ENCODE peak calls at places on chromosome 18, in six cellular contexts. N is BJ, A is OCI-LY7, O is psoas muscle, L is GM23338, M is transverse colon. P is an unnamed sample.

GRCh38 chr18:73980289-73980979 is 167.2 kb downstream of the FBXO15 start:
- DNase-seq in N (no peak), A (no peak), O (no peak), L (peak), M (no peak), P (no peak)

GRCh38 chr18:58402247-58402646 is 226.6 kb downstream of the ALPK2 start:
- DNase-seq in N (no peak), A (no peak), O (no peak), L (no peak), M (no peak), P (no peak)

GRCh38 chr18:78622251-78622953 is 357.2 kb upstream of the SALL3 start:
- DNase-seq in N (no peak), A (no peak), O (no peak), L (no peak), M (no peak), P (no peak)

GRCh38 chr18:57710226-57710625 is 88.6 kb upstream of the NARS1 start:
- DNase-seq in N (no peak), A (no peak), O (no peak), L (no peak), M (no peak), P (no peak)

GRCh38 chr18:8358066-8358795 is 251.0 kb upstream of the RAB12 start:
- DNase-seq in N (no peak), A (no peak), O (no peak), L (no peak), M (no peak), P (no peak)

GRCh38 chr18:63244585-63244984 is 75.0 kb downstream of the BCL2 start:
- DNase-seq in N (no peak), A (no peak), O (no peak), L (no peak), M (no peak), P (no peak)

GRCh38 chr18:63879684-63880083 is 7.8 kb upstream of the SERPINB2 start:
- DNase-seq in N (no peak), A (no peak), O (no peak), L (no peak), M (no peak), P (no peak)

GRCh38 chr18:52995875-52996274 is 655.9 kb downstream of the DCC start:
- DNase-seq in N (no peak), A (no peak), O (no peak), L (no peak), M (no peak), P (no peak)

GRCh38 chr18:36078751-36079529 is 11.6 kb upstream of the RPRD1A start:
- DNase-seq in N (peak), A (no peak), O (no peak), L (no peak), M (no peak), P (no peak)

GRCh38 chr18:67864677-67865340 is 348.3 kb upstream of the DSEL start:
- DNase-seq in N (peak), A (no peak), O (no peak), L (no peak), M (no peak), P (peak)

GRCh38 chr18:3675446-3675845 is 225.5 kb downstream of the TGIF1 start:
- DNase-seq in N (no peak), A (no peak), O (no peak), L (no peak), M (no peak), P (no peak)

GRCh38 chr18:50820901-50821520 is 1.2 kb upstream of the MRO start:
- DNase-seq in N (no peak), A (peak), O (no peak), L (no peak), M (no peak), P (no peak)

GRCh38 chr18:9612215-9612830 is 2.0 kb downstream of the PPP4R1 start:
- DNase-seq in N (no peak), A (peak), O (no peak), L (peak), M (peak), P (no peak)

DNA sequence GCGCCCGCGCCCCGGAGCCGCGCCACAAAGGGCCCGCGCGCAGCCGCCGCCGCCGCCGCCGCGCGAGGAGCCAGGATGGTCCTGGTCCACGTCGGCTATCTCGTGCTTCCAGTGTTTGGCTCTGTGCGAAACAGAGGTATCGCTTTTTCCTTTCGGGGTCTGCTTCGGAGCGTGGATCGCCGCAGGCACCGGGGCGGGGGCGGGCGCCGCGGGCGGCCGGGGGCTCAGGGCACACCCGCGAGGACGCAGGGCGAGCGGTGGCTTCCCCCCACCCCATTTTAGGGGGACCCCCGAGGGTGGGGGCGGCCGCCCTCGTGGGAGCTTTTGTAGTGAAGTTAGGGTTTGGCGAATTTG is 230.0 kb downstream of the HAUS1 start:
- DNase-seq in N (no peak), A (no peak), O (no peak), L (no peak), M (no peak), P (no peak)
- H3K4me3 ChIP-seq in N (no peak), A (no peak), O (peak), L (peak), M (peak), P (peak)

GRCh38 chr18:77108001-77108692 is 24.4 kb downstream of the MBP start:
- DNase-seq in N (peak), A (peak), O (peak), L (no peak), M (peak), P (peak)

GRCh38 chr18:77106331-77106730 is 26.3 kb downstream of the MBP start:
- DNase-seq in N (no peak), A (no peak), O (peak), L (no peak), M (no peak), P (no peak)

GRCh38 chr18:77105680-77106079 is 26.9 kb downstream of the MBP start:
- DNase-seq in N (no peak), A (no peak), O (no peak), L (no peak), M (no peak), P (no peak)

GRCh38 chr18:77108821-77109692 is 23.5 kb downstream of the MBP start:
- DNase-seq in N (no peak), A (no peak), O (peak), L (no peak), M (no peak), P (no peak)

GRCh38 chr18:77107218-77107815 is 25.3 kb downstream of the MBP start:
- DNase-seq in N (no peak), A (no peak), O (peak), L (no peak), M (no peak), P (no peak)
- H3K4me3 ChIP-seq in N (no peak), A (no peak), O (peak), L (no peak), M (no peak), P (no peak)

GRCh38 chr18:61606759-61607158 is 273.5 kb downstream of the CDH20 start:
- DNase-seq in N (peak), A (no peak), O (peak), L (peak), M (peak), P (peak)
- H3K4me3 ChIP-seq in N (peak), A (no peak), O (peak), L (peak), M (no peak), P (peak)

GRCh38 chr18:26566874-26567273 is 18.5 kb upstream of the KCTD1 start:
- DNase-seq in N (no peak), A (no peak), O (no peak), L (peak), M (no peak), P (no peak)

GRCh38 chr18:26565514-26565913 is 17.2 kb upstream of the KCTD1 start:
- DNase-seq in N (no peak), A (no peak), O (no peak), L (no peak), M (no peak), P (no peak)

GRCh38 chr18:26568513-26568912 is 20.2 kb upstream of the KCTD1 start:
- DNase-seq in N (no peak), A (no peak), O (no peak), L (no peak), M (no peak), P (no peak)

DNA sequence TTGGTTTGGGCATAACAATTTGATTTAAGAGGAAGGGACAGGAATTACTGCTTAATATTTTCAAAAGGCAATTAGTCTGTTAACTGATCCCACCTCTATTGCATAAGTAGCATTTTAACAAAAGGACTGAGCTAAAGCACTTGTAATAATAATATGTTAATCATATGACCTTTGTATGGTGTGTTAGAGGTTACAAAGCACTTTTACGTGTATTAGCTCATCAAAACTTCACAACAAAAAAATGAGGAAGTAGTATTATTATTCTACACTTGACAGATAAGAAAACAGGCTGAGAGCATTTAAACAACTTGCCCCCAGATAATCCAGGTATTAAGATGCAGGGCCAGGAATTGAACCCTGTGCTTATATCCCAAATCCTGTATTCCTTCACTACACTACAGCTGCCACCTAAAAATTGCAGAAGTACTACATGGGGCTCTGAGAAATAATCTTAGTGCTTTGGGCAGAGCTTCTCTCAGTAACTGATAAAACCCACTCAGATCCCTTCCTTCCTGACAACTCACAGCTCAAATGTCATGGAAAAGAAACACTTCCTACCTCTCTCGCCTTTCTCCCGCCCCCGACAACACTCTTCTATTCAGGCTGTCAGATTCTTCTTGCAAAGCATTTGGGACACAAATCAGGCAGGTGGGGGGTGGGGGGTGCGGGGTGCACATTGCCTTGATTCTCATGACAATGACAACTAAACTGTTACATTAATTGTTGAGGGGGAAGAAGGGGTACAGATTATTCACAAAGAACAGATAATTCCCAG is 20.8 kb upstream of the KCTD1 start:
- DNase-seq in N (no peak), A (no peak), O (no peak), L (no peak), M (no peak), P (no peak)
- H3K4me3 ChIP-seq in N (no peak), A (no peak), O (no peak), L (no peak), M (no peak), P (no peak)

GRCh38 chr18:13218376-13219011 is at the start of gene LDLRAD4:
- DNase-seq in N (no peak), A (no peak), O (peak), L (peak), M (peak), P (no peak)
- H3K4me3 ChIP-seq in N (peak), A (no peak), O (peak), L (peak), M (peak), P (peak)